ENCODE peak calls at places on chromosomes 4 and X, in eight cellular contexts. P, N, X, Z, I, B, K and Q are unnamed samples. For H3K4me1, the result is how much of the 10 kb centered on the place peaks cover.

GRCh38 chr4:126395661-126396060 is 1080.9 kb downstream of the FAT4 start:
- DNase-seq in P (no peak), N (no peak), X (no peak), Z (peak), I (no peak), B (no peak), K (peak), Q (no peak)

GRCh38 chrX:30713061-30713525 is 59.9 kb downstream of the GK start:
- DNase-seq in P (no peak), N (peak), X (peak), Z (peak), I (no peak), B (peak), K (peak), Q (peak)

GRCh38 chr4:184814686-184815045 is 11.1 kb downstream of the ACSL1 start:
- DNase-seq in P (no peak), N (no peak), X (no peak), Z (no peak), I (peak), B (no peak), K (no peak), Q (no peak)

GRCh38 chr4:170672571-170672970 is 582.8 kb upstream of the AADAT start:
- DNase-seq in P (no peak), N (no peak), X (no peak), Z (peak), I (no peak), B (no peak), K (no peak), Q (no peak)

GRCh38 chr4:133058701-133059100 is 90.4 kb upstream of the PCDH10 start:
- DNase-seq in P (no peak), N (no peak), X (no peak), Z (no peak), I (no peak), B (no peak), K (no peak), Q (no peak)

GRCh38 chr4:30821891-30822612 is 101.9 kb downstream of the PCDH7 start:
- DNase-seq in P (no peak), N (no peak), X (no peak), Z (peak), I (no peak), B (no peak), K (peak), Q (peak)

GRCh38 chr4:4856071-4857000 is 3.1 kb upstream of the MSX1 start:
- DNase-seq in P (peak), N (no peak), X (no peak), Z (no peak), I (peak), B (peak), K (no peak), Q (no peak)

GRCh38 chr4:140296335-140296753 is 77.1 kb upstream of the SCOC start:
- DNase-seq in P (no peak), N (peak), X (no peak), Z (peak), I (no peak), B (peak), K (peak), Q (peak)

GRCh38 chrX:109873983-109874382 is 128.9 kb upstream of the TMEM164 start:
- DNase-seq in P (no peak), N (no peak), X (no peak), Z (no peak), I (no peak), B (no peak), K (no peak), Q (no peak)

GRCh38 chr4:25290490-25291067 is 22.0 kb upstream of the ZCCHC4 start:
- DNase-seq in P (no peak), N (no peak), X (no peak), Z (no peak), I (no peak), B (peak), K (no peak), Q (no peak)

GRCh38 chr4:119490335-119490734 is 138.3 kb downstream of the PDE5A start:
- DNase-seq in P (no peak), N (no peak), X (peak), Z (peak), I (no peak), B (peak), K (peak), Q (peak)

GRCh38 chr4:79232555-79232954 is 93.3 kb downstream of the NAA11 start:
- DNase-seq in P (no peak), N (no peak), X (no peak), Z (peak), I (no peak), B (no peak), K (peak), Q (no peak)

GRCh38 chrX:5726246-5726645 is 502.4 kb downstream of the NLGN4X start:
- DNase-seq in P (no peak), N (no peak), X (no peak), Z (no peak), I (no peak), B (no peak), K (no peak), Q (peak)

GRCh38 chrX:11445540-11445939 is 152.3 kb downstream of the AMELX start:
- DNase-seq in P (no peak), N (no peak), X (no peak), Z (no peak), I (no peak), B (no peak), K (no peak), Q (no peak)

GRCh38 chr4:3288571-3289094 is 4.2 kb upstream of the RGS12 start:
- DNase-seq in P (peak), N (peak), X (no peak), Z (no peak), I (no peak), B (no peak), K (no peak), Q (no peak)

GRCh38 chr4:121330180-121330665 is 50.6 kb downstream of the QRFPR start:
- DNase-seq in P (no peak), N (no peak), X (no peak), Z (no peak), I (no peak), B (no peak), K (no peak), Q (no peak)

GRCh38 chr4:108029321-108029720 is 39.6 kb downstream of the HADH start:
- DNase-seq in P (no peak), N (no peak), X (no peak), Z (no peak), I (no peak), B (no peak), K (no peak), Q (no peak)

GRCh38 chr4:149933120-149933519 is 117.5 kb upstream of the IQCM start:
- DNase-seq in P (no peak), N (no peak), X (no peak), Z (no peak), I (no peak), B (no peak), K (no peak), Q (no peak)

GRCh38 chr4:84697615-84698201 is 114.8 kb downstream of the CDS1 start:
- DNase-seq in P (no peak), N (no peak), X (no peak), Z (peak), I (no peak), B (no peak), K (peak), Q (no peak)

GRCh38 chrX:10904220-10904619 is 206.9 kb upstream of the HCCS start:
- DNase-seq in P (no peak), N (no peak), X (no peak), Z (peak), I (no peak), B (no peak), K (peak), Q (no peak)

GRCh38 chrX:32673193-32673592 is 538.2 kb downstream of the DMD start:
- DNase-seq in P (no peak), N (no peak), X (peak), Z (peak), I (no peak), B (peak), K (peak), Q (peak)

GRCh38 chr4:972651-973424 is 531 bp downstream of the DGKQ start:
- DNase-seq in P (peak), N (no peak), X (peak), Z (no peak), I (peak), B (peak), K (no peak), Q (peak)

GRCh38 chr4:31193516-31193915 is 473.3 kb downstream of the PCDH7 start:
- DNase-seq in P (no peak), N (no peak), X (no peak), Z (no peak), I (no peak), B (no peak), K (no peak), Q (peak)

GRCh38 chrX:136823175-136823574 is 42.4 kb upstream of the ARHGEF6 start:
- DNase-seq in P (no peak), N (no peak), X (no peak), Z (peak), I (no peak), B (no peak), K (peak), Q (no peak)

GRCh38 chrX:47080915-47081236 is 2.6 kb downstream of the RGN start:
- DNase-seq in P (no peak), N (no peak), X (no peak), Z (no peak), I (no peak), B (no peak), K (no peak), Q (no peak)

GRCh38 chr4:24287096-24287495 is 297.3 kb downstream of the DHX15 start:
- DNase-seq in P (no peak), N (no peak), X (no peak), Z (no peak), I (no peak), B (no peak), K (no peak), Q (no peak)

GRCh38 chrX:110208092-110208491 is 109.8 kb downstream of the AMMECR1 start:
- DNase-seq in P (no peak), N (no peak), X (no peak), Z (no peak), I (no peak), B (no peak), K (no peak), Q (no peak)

GRCh38 chr4:122633211-122633610 is 12.3 kb upstream of the IL21 start:
- DNase-seq in P (no peak), N (no peak), X (no peak), Z (no peak), I (no peak), B (no peak), K (peak), Q (no peak)

GRCh38 chrX:20414066-20414465 is 147.4 kb upstream of the RPS6KA3 start:
- DNase-seq in P (no peak), N (no peak), X (no peak), Z (no peak), I (no peak), B (no peak), K (no peak), Q (peak)

GRCh38 chrX:15973941-15974340 is 119.3 kb upstream of the AP1S2 start:
- DNase-seq in P (no peak), N (no peak), X (no peak), Z (no peak), I (no peak), B (no peak), K (peak), Q (no peak)

GRCh38 chrX:15977644-15978043 is 123.0 kb upstream of the AP1S2 start:
- DNase-seq in P (no peak), N (no peak), X (no peak), Z (no peak), I (no peak), B (no peak), K (no peak), Q (peak)

GRCh38 chrX:15971696-15972095 is 117.1 kb upstream of the AP1S2 start:
- DNase-seq in P (no peak), N (no peak), X (no peak), Z (no peak), I (no peak), B (no peak), K (no peak), Q (no peak)

DNA sequence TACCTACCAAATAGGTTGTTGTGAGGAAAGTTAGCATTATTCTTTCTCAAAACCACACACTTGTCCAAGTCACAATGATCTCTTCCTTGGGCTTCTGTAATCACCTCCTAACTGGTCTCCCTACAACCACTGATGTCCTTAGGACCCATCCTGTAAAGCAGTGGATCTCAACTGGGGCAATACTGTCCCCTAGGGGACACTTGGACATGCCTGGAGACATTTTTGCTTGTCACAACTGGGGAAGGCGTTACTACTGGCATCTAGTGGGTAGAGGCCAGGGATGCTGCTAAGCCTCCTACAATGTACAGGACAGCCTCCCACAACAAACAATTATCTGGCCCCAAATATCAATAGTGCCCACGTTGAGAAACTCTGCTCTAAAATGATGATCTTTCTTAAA is 118.7 kb upstream of the AP1S2 start:
- DNase-seq in P (no peak), N (peak), X (peak), Z (peak), I (no peak), B (peak), K (peak), Q (peak)
- H3K27ac ChIP-seq in P (no peak), N (no peak), X (no peak), Z (no peak), I (no peak), B (no peak), K (no peak), Q (no peak)

GRCh38 chr4:35950442-35950841 is 293.9 kb downstream of the ARAP2 start:
- DNase-seq in P (no peak), N (no peak), X (no peak), Z (no peak), I (no peak), B (no peak), K (no peak), Q (no peak)
- H3K4me1 ChIP-seq in P (under half), N (under half), X (under half), Z (under half), I (under half), B (under half), K (under half), Q (under half)

DNA sequence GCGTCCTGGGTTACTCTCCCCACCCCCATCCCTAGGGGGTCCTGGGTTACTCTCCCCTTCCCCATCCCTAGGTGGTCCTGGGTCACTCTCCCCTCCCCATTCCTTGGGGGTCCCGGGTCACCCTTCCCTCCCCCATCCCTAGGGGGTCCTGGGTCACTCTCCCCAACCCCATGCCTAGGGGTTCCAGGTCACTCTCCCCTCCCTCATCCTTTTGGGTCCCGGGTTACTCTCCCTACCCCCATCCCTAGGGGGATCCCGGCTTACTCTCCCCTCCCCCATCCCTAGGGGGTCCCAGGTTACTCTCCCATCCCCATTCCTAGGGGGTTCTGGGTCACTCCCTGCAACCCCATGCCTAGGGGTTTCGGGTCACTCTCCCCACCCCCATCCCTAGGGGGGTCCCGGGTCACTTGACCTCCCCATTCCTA is 1.4 kb downstream of the ASMTL start:
- DNase-seq in P (peak), N (peak), X (no peak), Z (no peak), I (no peak), B (no peak), K (no peak), Q (no peak)
- H3K4me3 ChIP-seq in P (no peak), N (no peak), X (peak), Z (no peak), I (no peak), B (no peak), K (no peak), Q (peak)

DNA sequence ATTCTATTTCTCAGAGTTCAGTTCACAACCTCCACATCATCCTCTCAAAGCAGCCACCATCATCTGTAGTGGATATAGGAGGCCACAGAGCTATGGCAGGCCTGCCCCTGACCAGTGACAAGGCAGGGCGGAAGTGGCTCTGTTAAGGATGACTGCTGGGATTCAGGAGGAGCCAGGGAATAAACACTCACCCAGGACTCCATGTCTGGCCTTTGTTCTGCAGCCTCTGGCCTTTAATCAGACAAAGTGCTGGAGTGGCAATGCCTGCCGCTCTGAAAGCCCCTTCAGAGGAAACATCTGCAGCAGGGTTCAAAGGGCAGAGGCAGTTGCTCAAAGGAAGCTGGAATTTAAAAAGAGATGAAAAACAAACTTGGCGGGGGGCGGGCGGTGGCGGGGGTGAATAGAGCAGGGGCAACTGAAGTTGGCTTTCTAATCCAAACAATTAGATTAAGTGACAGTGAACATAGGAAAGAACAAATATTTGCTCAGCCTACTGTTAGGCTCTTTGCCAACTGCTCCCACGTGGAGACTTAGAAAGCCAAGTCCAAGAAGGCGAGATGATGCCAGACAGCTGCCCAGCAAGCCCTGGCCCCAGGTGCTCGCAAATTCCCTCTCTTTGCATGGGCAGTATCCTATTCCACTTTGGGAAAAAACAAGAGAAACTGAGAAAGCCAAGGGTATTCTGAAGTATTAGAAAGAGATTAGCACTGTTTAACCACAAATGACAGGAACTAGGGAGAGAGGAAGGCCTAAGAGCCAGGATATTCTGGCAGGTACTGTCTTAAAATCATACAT is 5.5 kb downstream of the MPP1 start:
- DNase-seq in P (no peak), N (peak), X (no peak), Z (peak), I (no peak), B (peak), K (peak), Q (peak)
- H3K27ac ChIP-seq in P (peak), N (peak), X (no peak), Z (peak), I (peak), B (peak), K (peak), Q (no peak)

GRCh38 chrX:67673741-67674274 is 130.0 kb downstream of the AR start:
- DNase-seq in P (no peak), N (no peak), X (no peak), Z (no peak), I (no peak), B (no peak), K (no peak), Q (no peak)

DNA sequence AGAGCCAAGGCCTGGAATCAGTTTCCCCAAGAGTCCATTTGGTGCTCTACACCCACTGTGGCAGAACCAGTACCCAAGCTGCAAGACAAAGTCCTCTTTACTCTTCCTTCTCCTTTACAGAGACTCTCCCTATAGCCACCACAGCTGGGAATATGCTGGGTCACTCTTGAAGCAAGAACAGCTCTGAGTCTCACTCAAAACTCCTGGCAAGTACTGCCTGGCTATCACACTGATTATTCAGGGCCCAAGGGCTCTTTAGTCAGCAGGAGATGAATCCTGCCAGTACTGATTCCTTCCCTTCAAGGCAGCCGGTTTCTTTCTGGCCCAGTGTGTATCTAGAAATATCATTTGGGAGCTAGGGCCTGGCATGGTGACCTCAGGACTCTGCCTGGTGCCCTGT is 130.9 kb downstream of the AR start:
- DNase-seq in P (no peak), N (no peak), X (no peak), Z (no peak), I (no peak), B (no peak), K (no peak), Q (no peak)
- H3K4me1 ChIP-seq in P (under half), N (under half), X (under half), Z (under half), I (under half), B (under half), K (under half), Q (under half)

DNA sequence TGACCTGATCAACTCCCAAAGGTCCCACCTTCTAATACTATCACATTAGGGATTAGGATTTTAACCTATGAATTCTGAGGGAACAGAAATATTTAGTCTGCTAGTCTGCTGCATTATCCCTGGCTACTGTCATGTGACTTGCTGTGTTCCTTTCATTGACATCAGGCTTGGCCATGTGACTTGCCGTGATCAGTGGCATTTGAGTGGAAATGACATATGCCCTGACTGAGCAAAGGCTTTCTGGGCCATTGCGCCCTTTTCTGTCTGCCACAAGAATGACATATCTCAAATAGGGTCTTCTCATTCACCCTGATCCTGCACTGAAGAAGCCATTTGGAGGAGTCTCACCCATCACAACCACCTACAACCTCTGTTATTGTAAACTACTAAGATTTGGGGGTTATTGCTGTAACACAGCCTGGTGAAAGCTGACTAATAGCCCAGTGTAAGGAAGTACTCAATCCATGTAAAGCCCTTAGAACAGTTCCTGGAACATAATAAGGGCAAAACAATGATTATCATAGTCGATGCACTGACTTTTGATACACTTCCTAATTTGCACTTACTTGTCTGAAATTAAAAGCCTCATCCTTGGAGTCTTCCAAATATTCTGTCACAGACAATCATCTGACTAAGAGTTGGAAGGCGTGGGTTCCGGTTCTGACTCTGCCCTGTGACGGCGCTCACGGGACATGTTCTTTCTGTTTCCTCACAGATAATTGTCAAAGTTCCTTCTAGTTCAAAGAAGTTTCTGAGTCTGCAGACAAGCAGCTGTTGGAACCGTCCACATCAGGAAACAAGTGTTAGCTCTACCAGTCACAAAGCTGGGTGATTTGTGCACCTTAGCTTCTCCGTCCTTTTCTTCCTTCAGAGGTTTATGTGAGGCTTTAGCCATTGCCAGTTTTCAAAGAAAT is 33.2 kb upstream of the RASGEF1B start:
- DNase-seq in P (peak), N (no peak), X (no peak), Z (no peak), I (peak), B (no peak), K (peak), Q (no peak)
- H3K4me3 ChIP-seq in P (peak), N (no peak), X (no peak), Z (no peak), I (no peak), B (no peak), K (no peak), Q (no peak)